ENCODE peak calls at places on chromosomes 11 and 22, in five cellular contexts. One of them, this sample, is unnamed.

GRCh38 chr11:39678996-39679395 is 1780.5 kb downstream of the LRRC4C start:
- DNase-seq in neural progenitor cell: no peak
- DNase-seq in effector memory CD4-positive, alpha-beta T cell: no peak
- DNase-seq in T-helper 1 cell: no peak
- DNase-seq in Caki2: no peak
- DNase-seq in this sample: no peak

GRCh38 chr11:83004855-83005556 is 66.7 kb downstream of the RAB30 start:
- DNase-seq in neural progenitor cell: no peak
- DNase-seq in effector memory CD4-positive, alpha-beta T cell: no peak
- DNase-seq in T-helper 1 cell: peak; percentile 30
- DNase-seq in Caki2: no peak
- DNase-seq in this sample: no peak

GRCh38 chr22:44393066-44393465 is 80.3 kb upstream of the SHISAL1 start:
- DNase-seq in neural progenitor cell: no peak
- DNase-seq in effector memory CD4-positive, alpha-beta T cell: no peak
- DNase-seq in T-helper 1 cell: no peak
- DNase-seq in Caki2: no peak
- DNase-seq in this sample: no peak

GRCh38 chr11:113014731-113015455 is 53.7 kb downstream of the NCAM1 start:
- DNase-seq in neural progenitor cell: no peak
- DNase-seq in effector memory CD4-positive, alpha-beta T cell: no peak
- DNase-seq in T-helper 1 cell: no peak
- DNase-seq in Caki2: no peak
- DNase-seq in this sample: no peak

GRCh38 chr11:129608711-129609110 is 206.9 kb upstream of the TMEM45B start:
- DNase-seq in neural progenitor cell: no peak
- DNase-seq in effector memory CD4-positive, alpha-beta T cell: no peak
- DNase-seq in T-helper 1 cell: no peak
- DNase-seq in Caki2: no peak
- DNase-seq in this sample: no peak

GRCh38 chr11:85823816-85824215 is 12.9 kb upstream of the SYTL2 start:
- DNase-seq in neural progenitor cell: no peak
- DNase-seq in effector memory CD4-positive, alpha-beta T cell: peak; percentile 67
- DNase-seq in T-helper 1 cell: peak; percentile 92
- DNase-seq in Caki2: no peak
- DNase-seq in this sample: peak; percentile 71

GRCh38 chr11:7927635-7928034 is 3.4 kb downstream of the OR10A6 start:
- DNase-seq in neural progenitor cell: no peak
- DNase-seq in effector memory CD4-positive, alpha-beta T cell: no peak
- DNase-seq in T-helper 1 cell: peak; percentile 7
- DNase-seq in Caki2: no peak
- DNase-seq in this sample: no peak

GRCh38 chr22:23068096-23068831 is 2.1 kb upstream of the GNAZ start:
- DNase-seq in neural progenitor cell: no peak
- DNase-seq in effector memory CD4-positive, alpha-beta T cell: no peak
- DNase-seq in T-helper 1 cell: no peak
- DNase-seq in Caki2: no peak
- DNase-seq in this sample: no peak

GRCh38 chr11:61575886-61576516 is 4.9 kb downstream of the SYT7 start:
- DNase-seq in neural progenitor cell: no peak
- DNase-seq in effector memory CD4-positive, alpha-beta T cell: no peak
- DNase-seq in T-helper 1 cell: no peak
- DNase-seq in Caki2: no peak
- DNase-seq in this sample: no peak

GRCh38 chr22:42303304-42304020 is 33.0 kb upstream of the TCF20 start:
- DNase-seq in neural progenitor cell: no peak
- DNase-seq in effector memory CD4-positive, alpha-beta T cell: no peak
- DNase-seq in T-helper 1 cell: no peak
- DNase-seq in Caki2: no peak
- DNase-seq in this sample: no peak

GRCh38 chr22:36409911-36410756 is 22.4 kb upstream of the MYH9 start:
- DNase-seq in neural progenitor cell: peak; percentile 100
- DNase-seq in effector memory CD4-positive, alpha-beta T cell: peak; percentile 58
- DNase-seq in T-helper 1 cell: peak; percentile 77
- DNase-seq in Caki2: peak; percentile 98
- DNase-seq in this sample: peak; percentile 67

GRCh38 chr22:44693756-44694155 is 8.2 kb upstream of the PRR5 start:
- DNase-seq in neural progenitor cell: no peak
- DNase-seq in effector memory CD4-positive, alpha-beta T cell: no peak
- DNase-seq in T-helper 1 cell: no peak
- DNase-seq in Caki2: no peak
- DNase-seq in this sample: no peak

GRCh38 chr22:44561139-44561840 is 63.3 kb upstream of the RTL6 start:
- DNase-seq in neural progenitor cell: no peak
- DNase-seq in effector memory CD4-positive, alpha-beta T cell: no peak
- DNase-seq in T-helper 1 cell: no peak
- DNase-seq in Caki2: no peak
- DNase-seq in this sample: no peak

GRCh38 chr22:49152146-49152929 is 675.3 kb downstream of the BRD1 start:
- DNase-seq in neural progenitor cell: peak; percentile 68
- DNase-seq in effector memory CD4-positive, alpha-beta T cell: no peak
- DNase-seq in T-helper 1 cell: no peak
- DNase-seq in Caki2: no peak
- DNase-seq in this sample: no peak

GRCh38 chr11:94639901-94640721 is 72.9 kb downstream of the PIWIL4 start:
- DNase-seq in neural progenitor cell: no peak
- DNase-seq in effector memory CD4-positive, alpha-beta T cell: no peak
- DNase-seq in T-helper 1 cell: no peak
- DNase-seq in Caki2: no peak
- DNase-seq in this sample: no peak

GRCh38 chr11:46382644-46383403 is 1.4 kb downstream of the MDK start:
- DNase-seq in neural progenitor cell: peak; percentile 72
- DNase-seq in effector memory CD4-positive, alpha-beta T cell: no peak
- DNase-seq in T-helper 1 cell: no peak
- DNase-seq in Caki2: no peak
- DNase-seq in this sample: no peak

GRCh38 chr22:23079240-23079768 is 9.0 kb downstream of the GNAZ start:
- DNase-seq in neural progenitor cell: no peak
- DNase-seq in effector memory CD4-positive, alpha-beta T cell: no peak
- DNase-seq in T-helper 1 cell: no peak
- DNase-seq in Caki2: no peak
- DNase-seq in this sample: no peak

This sample was measured in T-helper 22 cell.